ENCODE peak calls at places on chromosomes 12 and 14, in eight cellular contexts. One of them, this sample, is unnamed.
A peak's percentile ranks its signal among the peaks of the same experiment; 100 is the strongest.

GRCh38 chr14:56491299-56492285 is 88.0 kb upstream of the TMEM260 start:
- DNase-seq in CD8-positive, alpha-beta memory T cell: no peak
- DNase-seq in choroid plexus epithelial cell: peak; percentile 69
- DNase-seq in caudate nucleus: no peak
- DNase-seq in activated T-cell treated with anti-CD3 and anti-CD28 coated beads, Interleukin-2, amount 50 U/mL, for 1 hour: peak; percentile 24
- DNase-seq in NCI-H460: peak; percentile 54
- DNase-seq in SW480: peak; percentile 70
- DNase-seq in LoVo: peak; percentile 37
- DNase-seq in this sample: no peak

GRCh38 chr14:68650403-68650994 is 142.4 kb downstream of the ZFP36L1 start:
- DNase-seq in NCI-H460: no peak
- DNase-seq in caudate nucleus: no peak
- DNase-seq in activated T-cell treated with anti-CD3 and anti-CD28 coated beads, Interleukin-2, amount 50 U/mL, for 1 hour: no peak
- DNase-seq in LoVo: no peak
- DNase-seq in choroid plexus epithelial cell: no peak
- DNase-seq in CD8-positive, alpha-beta memory T cell: no peak
- DNase-seq in SW480: no peak
- DNase-seq in this sample: no peak

GRCh38 chr12:53324113-53324778 is 2.8 kb upstream of the AAAS start:
- DNase-seq in CD8-positive, alpha-beta memory T cell: peak; percentile 30
- DNase-seq in choroid plexus epithelial cell: peak; percentile 10
- DNase-seq in NCI-H460: no peak
- DNase-seq in LoVo: no peak
- DNase-seq in activated T-cell treated with anti-CD3 and anti-CD28 coated beads, Interleukin-2, amount 50 U/mL, for 1 hour: peak; percentile 64
- DNase-seq in SW480: peak; percentile 49
- DNase-seq in caudate nucleus: no peak
- DNase-seq in this sample: no peak

GRCh38 chr14:76313303-76313702 is 62.6 kb upstream of the ESRRB start:
- DNase-seq in choroid plexus epithelial cell: no peak
- DNase-seq in caudate nucleus: no peak
- DNase-seq in NCI-H460: no peak
- DNase-seq in SW480: no peak
- DNase-seq in CD8-positive, alpha-beta memory T cell: no peak
- DNase-seq in activated T-cell treated with anti-CD3 and anti-CD28 coated beads, Interleukin-2, amount 50 U/mL, for 1 hour: no peak
- DNase-seq in LoVo: no peak
- DNase-seq in this sample: no peak

GRCh38 chr12:111055181-111055880 is 135.0 kb upstream of the MYL2 start:
- DNase-seq in caudate nucleus: no peak
- DNase-seq in LoVo: no peak
- DNase-seq in choroid plexus epithelial cell: no peak
- DNase-seq in CD8-positive, alpha-beta memory T cell: no peak
- DNase-seq in activated T-cell treated with anti-CD3 and anti-CD28 coated beads, Interleukin-2, amount 50 U/mL, for 1 hour: no peak
- DNase-seq in SW480: no peak
- DNase-seq in NCI-H460: no peak
- DNase-seq in this sample: no peak

GRCh38 chr14:58151701-58152568 is at the start of gene ARMH4:
- DNase-seq in activated T-cell treated with anti-CD3 and anti-CD28 coated beads, Interleukin-2, amount 50 U/mL, for 1 hour: peak; percentile 62
- DNase-seq in SW480: peak; percentile 74
- DNase-seq in choroid plexus epithelial cell: peak; percentile 77
- DNase-seq in NCI-H460: peak; percentile 81
- DNase-seq in LoVo: peak; percentile 81
- DNase-seq in caudate nucleus: peak; percentile 81
- DNase-seq in CD8-positive, alpha-beta memory T cell: peak; percentile 55
- DNase-seq in this sample: peak; percentile 74

GRCh38 chr12:6778571-6779550 is 6.5 kb downstream of the LAG3 start:
- DNase-seq in LoVo: peak; percentile 96
- DNase-seq in SW480: peak; percentile 94
- DNase-seq in CD8-positive, alpha-beta memory T cell: peak; percentile 85
- DNase-seq in caudate nucleus: peak; percentile 86
- DNase-seq in NCI-H460: peak; percentile 88
- DNase-seq in activated T-cell treated with anti-CD3 and anti-CD28 coated beads, Interleukin-2, amount 50 U/mL, for 1 hour: peak; percentile 86
- DNase-seq in choroid plexus epithelial cell: peak; percentile 95
- DNase-seq in this sample: peak; percentile 86

GRCh38 chr14:75132374-75133086 is 5.7 kb upstream of the NEK9 start:
- DNase-seq in CD8-positive, alpha-beta memory T cell: peak; percentile 42
- DNase-seq in caudate nucleus: no peak
- DNase-seq in choroid plexus epithelial cell: peak; percentile 88
- DNase-seq in activated T-cell treated with anti-CD3 and anti-CD28 coated beads, Interleukin-2, amount 50 U/mL, for 1 hour: no peak
- DNase-seq in SW480: peak; percentile 81
- DNase-seq in LoVo: peak; percentile 70
- DNase-seq in NCI-H460: peak; percentile 79
- DNase-seq in this sample: no peak

GRCh38 chr12:118783703-118784102 is 197.6 kb upstream of the SRRM4 start:
- DNase-seq in SW480: no peak
- DNase-seq in activated T-cell treated with anti-CD3 and anti-CD28 coated beads, Interleukin-2, amount 50 U/mL, for 1 hour: no peak
- DNase-seq in CD8-positive, alpha-beta memory T cell: no peak
- DNase-seq in NCI-H460: no peak
- DNase-seq in caudate nucleus: no peak
- DNase-seq in LoVo: no peak
- DNase-seq in choroid plexus epithelial cell: no peak
- DNase-seq in this sample: no peak

GRCh38 chr12:60100150-60100549 is 504.3 kb downstream of the SLC16A7 start:
- DNase-seq in CD8-positive, alpha-beta memory T cell: no peak
- DNase-seq in SW480: no peak
- DNase-seq in choroid plexus epithelial cell: peak; percentile 24
- DNase-seq in caudate nucleus: no peak
- DNase-seq in NCI-H460: no peak
- DNase-seq in LoVo: no peak
- DNase-seq in activated T-cell treated with anti-CD3 and anti-CD28 coated beads, Interleukin-2, amount 50 U/mL, for 1 hour: no peak
- DNase-seq in this sample: no peak

GRCh38 chr12:121797937-121798801 is 4.7 kb upstream of the RHOF start:
- DNase-seq in activated T-cell treated with anti-CD3 and anti-CD28 coated beads, Interleukin-2, amount 50 U/mL, for 1 hour: no peak
- DNase-seq in NCI-H460: no peak
- DNase-seq in CD8-positive, alpha-beta memory T cell: no peak
- DNase-seq in SW480: peak; percentile 68
- DNase-seq in caudate nucleus: peak; percentile 60
- DNase-seq in choroid plexus epithelial cell: peak; percentile 62
- DNase-seq in LoVo: no peak
- DNase-seq in this sample: peak; percentile 65

GRCh38 chr12:31323466-31324115 is 2.4 kb downstream of the SINHCAF start:
- DNase-seq in LoVo: no peak
- DNase-seq in caudate nucleus: no peak
- DNase-seq in CD8-positive, alpha-beta memory T cell: peak; percentile 58
- DNase-seq in NCI-H460: no peak
- DNase-seq in activated T-cell treated with anti-CD3 and anti-CD28 coated beads, Interleukin-2, amount 50 U/mL, for 1 hour: no peak
- DNase-seq in SW480: peak; percentile 68
- DNase-seq in choroid plexus epithelial cell: peak; percentile 22
- DNase-seq in this sample: no peak

GRCh38 chr14:103172921-103173320 is 49.7 kb downstream of the TNFAIP2 start:
- DNase-seq in caudate nucleus: no peak
- DNase-seq in SW480: no peak
- DNase-seq in CD8-positive, alpha-beta memory T cell: no peak
- DNase-seq in NCI-H460: no peak
- DNase-seq in choroid plexus epithelial cell: no peak
- DNase-seq in LoVo: no peak
- DNase-seq in activated T-cell treated with anti-CD3 and anti-CD28 coated beads, Interleukin-2, amount 50 U/mL, for 1 hour: no peak
- DNase-seq in this sample: no peak

GRCh38 chr12:39236994-39237393 is 205.9 kb downstream of the KIF21A start:
- DNase-seq in caudate nucleus: no peak
- DNase-seq in LoVo: no peak
- DNase-seq in CD8-positive, alpha-beta memory T cell: no peak
- DNase-seq in NCI-H460: peak; percentile 41
- DNase-seq in choroid plexus epithelial cell: peak; percentile 42
- DNase-seq in SW480: no peak
- DNase-seq in activated T-cell treated with anti-CD3 and anti-CD28 coated beads, Interleukin-2, amount 50 U/mL, for 1 hour: no peak
- DNase-seq in this sample: no peak

GRCh38 chr12:32240833-32241232 is 134.2 kb downstream of the BICD1 start:
- DNase-seq in caudate nucleus: no peak
- DNase-seq in LoVo: no peak
- DNase-seq in choroid plexus epithelial cell: peak; percentile 14
- DNase-seq in SW480: no peak
- DNase-seq in activated T-cell treated with anti-CD3 and anti-CD28 coated beads, Interleukin-2, amount 50 U/mL, for 1 hour: no peak
- DNase-seq in CD8-positive, alpha-beta memory T cell: no peak
- DNase-seq in NCI-H460: no peak
- DNase-seq in this sample: no peak

GRCh38 chr14:99351166-99352007 is 79.4 kb upstream of the BCL11B start:
- DNase-seq in activated T-cell treated with anti-CD3 and anti-CD28 coated beads, Interleukin-2, amount 50 U/mL, for 1 hour: no peak
- DNase-seq in SW480: no peak
- DNase-seq in NCI-H460: no peak
- DNase-seq in caudate nucleus: no peak
- DNase-seq in CD8-positive, alpha-beta memory T cell: no peak
- DNase-seq in choroid plexus epithelial cell: peak; percentile 4
- DNase-seq in LoVo: no peak
- DNase-seq in this sample: no peak

GRCh38 chr12:6852651-6853354 is 853 bp downstream of the USP5 start:
- DNase-seq in NCI-H460: no peak
- DNase-seq in SW480: peak; percentile 71
- DNase-seq in LoVo: peak; percentile 37
- DNase-seq in choroid plexus epithelial cell: peak; percentile 87
- DNase-seq in activated T-cell treated with anti-CD3 and anti-CD28 coated beads, Interleukin-2, amount 50 U/mL, for 1 hour: peak; percentile 60
- DNase-seq in CD8-positive, alpha-beta memory T cell: peak; percentile 43
- DNase-seq in caudate nucleus: peak; percentile 38
- DNase-seq in this sample: peak; percentile 50

GRCh38 chr14:105411017-105411941 is 8.3 kb upstream of the MTA1 start:
- DNase-seq in SW480: peak; percentile 71
- DNase-seq in activated T-cell treated with anti-CD3 and anti-CD28 coated beads, Interleukin-2, amount 50 U/mL, for 1 hour: peak; percentile 55
- DNase-seq in LoVo: peak; percentile 22
- DNase-seq in NCI-H460: peak; percentile 44
- DNase-seq in caudate nucleus: no peak
- DNase-seq in choroid plexus epithelial cell: peak; percentile 49
- DNase-seq in CD8-positive, alpha-beta memory T cell: no peak
- DNase-seq in this sample: no peak

GRCh38 chr14:92693998-92694780 is 54.2 kb downstream of the LGMN start:
- DNase-seq in SW480: peak; percentile 56
- DNase-seq in NCI-H460: peak; percentile 45
- DNase-seq in activated T-cell treated with anti-CD3 and anti-CD28 coated beads, Interleukin-2, amount 50 U/mL, for 1 hour: no peak
- DNase-seq in caudate nucleus: no peak
- DNase-seq in CD8-positive, alpha-beta memory T cell: no peak
- DNase-seq in LoVo: peak; percentile 41
- DNase-seq in choroid plexus epithelial cell: no peak
- DNase-seq in this sample: no peak

GRCh38 chr14:88551094-88551870 is 3.5 kb downstream of the PTPN21 start:
- DNase-seq in SW480: peak; percentile 87
- DNase-seq in choroid plexus epithelial cell: peak; percentile 91
- DNase-seq in caudate nucleus: peak; percentile 84
- DNase-seq in LoVo: peak; percentile 85
- DNase-seq in activated T-cell treated with anti-CD3 and anti-CD28 coated beads, Interleukin-2, amount 50 U/mL, for 1 hour: peak; percentile 61
- DNase-seq in CD8-positive, alpha-beta memory T cell: no peak
- DNase-seq in NCI-H460: peak; percentile 82
- DNase-seq in this sample: peak; percentile 88

GRCh38 chr12:93798279-93798678 is 121.1 kb downstream of the CRADD start:
- DNase-seq in caudate nucleus: no peak
- DNase-seq in SW480: no peak
- DNase-seq in LoVo: no peak
- DNase-seq in NCI-H460: no peak
- DNase-seq in CD8-positive, alpha-beta memory T cell: no peak
- DNase-seq in activated T-cell treated with anti-CD3 and anti-CD28 coated beads, Interleukin-2, amount 50 U/mL, for 1 hour: no peak
- DNase-seq in choroid plexus epithelial cell: no peak
- DNase-seq in this sample: no peak

GRCh38 chr12:32666018-32666417 is 13.1 kb upstream of the DNM1L start:
- DNase-seq in LoVo: no peak
- DNase-seq in NCI-H460: no peak
- DNase-seq in SW480: no peak
- DNase-seq in caudate nucleus: no peak
- DNase-seq in CD8-positive, alpha-beta memory T cell: no peak
- DNase-seq in activated T-cell treated with anti-CD3 and anti-CD28 coated beads, Interleukin-2, amount 50 U/mL, for 1 hour: no peak
- DNase-seq in choroid plexus epithelial cell: no peak
- DNase-seq in this sample: no peak

This sample was measured in occipital lobe.